ENCODE peak calls at places on chromosomes 11 and 22, in nine cellular contexts. C, Q, X, M, T, U, G, H and I are unnamed samples.

GRCh38 chr11:77231800-77232199 is 69.7 kb downstream of the GDPD4 start:
- DNase-seq in H (no peak), U (no peak), C (no peak), Q (no peak), G (no peak), X (no peak), T (no peak), M (no peak), I (no peak)

GRCh38 chr11:11979487-11980117 is 28.8 kb downstream of the DKK3 start:
- DNase-seq in G (no peak), C (no peak), U (no peak), M (peak), Q (no peak), X (peak), T (peak), H (no peak), I (no peak)

GRCh38 chr11:97722721-97723120 is 1298.0 kb upstream of the CNTN5 start:
- DNase-seq in M (no peak), Q (no peak), G (no peak), H (no peak), T (no peak), X (no peak), U (no peak), C (no peak), I (no peak)

GRCh38 chr11:93100211-93100610 is 97.6 kb downstream of the SLC36A4 start:
- DNase-seq in G (no peak), C (no peak), U (no peak), Q (no peak), T (no peak), H (no peak), M (peak), X (no peak), I (no peak)

GRCh38 chr11:15493921-15494630 is 379.4 kb downstream of the INSC start:
- DNase-seq in X (no peak), H (no peak), C (no peak), U (no peak), T (no peak), Q (no peak), M (no peak), G (no peak), I (no peak)

GRCh38 chr11:66607126-66607834 is 9.2 kb upstream of the RBM14 start:
- DNase-seq in U (no peak), C (peak), M (peak), G (no peak), T (peak), H (peak), X (peak), Q (no peak), I (peak)

GRCh38 chr11:27429740-27430451 is 42.7 kb downstream of the LGR4 start:
- DNase-seq in T (no peak), H (no peak), Q (peak), C (no peak), M (peak), G (no peak), X (no peak), U (no peak), I (no peak)

GRCh38 chr11:87430821-87431220 is 393.1 kb downstream of the TMEM135 start:
- DNase-seq in T (no peak), Q (no peak), X (no peak), G (no peak), U (no peak), C (no peak), M (no peak), H (no peak), I (no peak)

GRCh38 chr22:23187871-23188700 is 7.8 kb downstream of the BCR start:
- DNase-seq in M (peak), G (no peak), U (no peak), H (no peak), Q (no peak), C (no peak), T (no peak), X (no peak), I (no peak)

GRCh38 chr11:72069787-72070251 is 10.5 kb downstream of the NUMA1 start:
- DNase-seq in H (peak), Q (peak), G (no peak), U (no peak), X (peak), T (peak), M (peak), C (peak), I (peak)

GRCh38 chr11:26286472-26287066 is 45.4 kb upstream of the ANO3 start:
- DNase-seq in G (no peak), Q (no peak), M (peak), C (no peak), X (no peak), H (no peak), U (no peak), T (peak), I (no peak)

GRCh38 chr11:104476898-104477297 is 313.0 kb upstream of the PDGFD start:
- DNase-seq in T (no peak), H (no peak), Q (no peak), U (no peak), M (no peak), C (no peak), X (no peak), G (no peak), I (no peak)

GRCh38 chr11:13874596-13874995 is 87.9 kb upstream of the SPON1 start:
- DNase-seq in G (no peak), Q (no peak), C (no peak), U (no peak), M (no peak), T (no peak), X (no peak), H (no peak), I (peak)

GRCh38 chr22:39991164-39991860 is 3.4 kb upstream of the FAM83F start:
- DNase-seq in Q (no peak), T (no peak), X (no peak), G (no peak), H (no peak), C (no peak), U (no peak), M (no peak), I (peak)

GRCh38 chr22:33110562-33111163 is 52.5 kb upstream of the SYN3 start:
- DNase-seq in X (no peak), U (no peak), C (no peak), H (no peak), G (no peak), M (no peak), T (no peak), Q (no peak), I (no peak)

GRCh38 chr11:33329705-33330329 is 72.6 kb downstream of the HIPK3 start:
- DNase-seq in U (no peak), G (no peak), M (peak), C (peak), Q (peak), X (no peak), T (peak), H (no peak), I (peak)

GRCh38 chr22:20571078-20571503 is 63.7 kb downstream of the MED15 start:
- DNase-seq in T (no peak), M (no peak), U (no peak), X (no peak), Q (no peak), C (no peak), G (no peak), H (no peak), I (no peak)

GRCh38 chr11:111694851-111695250 is 71.3 kb downstream of the PPP2R1B start:
- DNase-seq in H (no peak), U (no peak), C (no peak), G (no peak), T (no peak), M (peak), X (peak), Q (no peak), I (no peak)

GRCh38 chr22:28024422-28024888 is 105.4 kb upstream of the PITPNB start:
- DNase-seq in C (no peak), X (no peak), T (peak), M (no peak), H (peak), G (no peak), Q (no peak), U (no peak), I (no peak)

GRCh38 chr22:26918236-26918635 is 260.8 kb downstream of the MIAT start:
- DNase-seq in Q (no peak), T (no peak), G (no peak), H (no peak), C (no peak), U (no peak), X (no peak), M (no peak), I (no peak)

GRCh38 chr22:25736378-25737011 is 5.5 kb upstream of the MYO18B start:
- DNase-seq in Q (no peak), C (no peak), T (no peak), M (no peak), H (no peak), U (no peak), G (no peak), X (no peak), I (no peak)

GRCh38 chr11:4664791-4665190 is 21.0 kb downstream of the OR51E1 start:
- DNase-seq in M (peak), X (no peak), G (no peak), H (no peak), U (no peak), T (no peak), C (no peak), Q (no peak), I (no peak)

GRCh38 chr11:75031224-75031753 is 42.6 kb downstream of the NEU3 start:
- DNase-seq in T (peak), M (peak), U (no peak), G (no peak), H (no peak), Q (no peak), C (no peak), X (peak), I (peak)

GRCh38 chr11:12083380-12083779 is 27.0 kb upstream of the MICAL2 start:
- DNase-seq in C (no peak), Q (no peak), T (no peak), X (no peak), H (no peak), M (no peak), U (no peak), G (no peak), I (peak)

GRCh38 chr11:86486261-86487030 is 111.8 kb downstream of the CCDC81 start:
- DNase-seq in M (no peak), Q (no peak), C (no peak), U (no peak), H (no peak), G (no peak), X (no peak), T (no peak), I (no peak)

GRCh38 chr22:19085233-19086043 is 36.8 kb downstream of the DGCR2 start:
- DNase-seq in M (peak), C (no peak), T (no peak), G (no peak), U (peak), X (no peak), Q (peak), H (no peak), I (peak)

GRCh38 chr22:38924197-38924952 is 33.0 kb upstream of the APOBEC3A start:
- DNase-seq in T (peak), Q (peak), X (peak), H (peak), C (peak), U (no peak), G (no peak), M (peak), I (peak)

GRCh38 chr22:35479359-35479758 is 61.3 kb upstream of the RASD2 start:
- DNase-seq in T (no peak), M (no peak), Q (no peak), U (no peak), H (no peak), G (no peak), C (no peak), X (no peak), I (no peak)

GRCh38 chr22:32864596-32864995 is 63.1 kb downstream of the TIMP3 start:
- DNase-seq in C (no peak), Q (no peak), M (no peak), T (no peak), H (no peak), U (no peak), G (no peak), X (no peak), I (no peak)

GRCh38 chr11:31651208-31651607 is 141.6 kb downstream of the ELP4 start:
- DNase-seq in G (no peak), T (no peak), M (no peak), X (no peak), H (no peak), U (no peak), Q (no peak), C (no peak), I (no peak)

GRCh38 chr22:31826443-31826842 is 72.6 kb downstream of the DEPDC5 start:
- DNase-seq in M (no peak), C (no peak), G (no peak), X (no peak), T (no peak), U (no peak), Q (no peak), H (no peak), I (no peak)

GRCh38 chr11:117907276-117908110 is 21.7 kb downstream of the TMPRSS13 start:
- DNase-seq in M (peak), X (peak), C (peak), H (peak), T (peak), Q (peak), U (peak), G (no peak), I (peak)

GRCh38 chr11:16154715-16155396 is 201.5 kb downstream of the SOX6 start:
- DNase-seq in H (no peak), M (no peak), X (no peak), T (no peak), Q (peak), G (no peak), U (no peak), C (no peak), I (no peak)

GRCh38 chr22:29727248-29727551 is 7.4 kb downstream of the CABP7 start:
- DNase-seq in H (no peak), T (peak), X (no peak), G (peak), U (no peak), M (peak), Q (peak), C (peak), I (peak)

GRCh38 chr22:20777420-20778177 is 3.7 kb downstream of the SERPIND1 start:
- DNase-seq in Q (peak), H (no peak), M (peak), T (no peak), X (peak), U (no peak), G (no peak), C (peak), I (peak)

GRCh38 chr11:119065369-119065768 is 2.2 kb upstream of the VPS11 start:
- DNase-seq in X (no peak), T (peak), G (no peak), H (no peak), Q (peak), U (no peak), M (peak), C (peak), I (peak)

DNA sequence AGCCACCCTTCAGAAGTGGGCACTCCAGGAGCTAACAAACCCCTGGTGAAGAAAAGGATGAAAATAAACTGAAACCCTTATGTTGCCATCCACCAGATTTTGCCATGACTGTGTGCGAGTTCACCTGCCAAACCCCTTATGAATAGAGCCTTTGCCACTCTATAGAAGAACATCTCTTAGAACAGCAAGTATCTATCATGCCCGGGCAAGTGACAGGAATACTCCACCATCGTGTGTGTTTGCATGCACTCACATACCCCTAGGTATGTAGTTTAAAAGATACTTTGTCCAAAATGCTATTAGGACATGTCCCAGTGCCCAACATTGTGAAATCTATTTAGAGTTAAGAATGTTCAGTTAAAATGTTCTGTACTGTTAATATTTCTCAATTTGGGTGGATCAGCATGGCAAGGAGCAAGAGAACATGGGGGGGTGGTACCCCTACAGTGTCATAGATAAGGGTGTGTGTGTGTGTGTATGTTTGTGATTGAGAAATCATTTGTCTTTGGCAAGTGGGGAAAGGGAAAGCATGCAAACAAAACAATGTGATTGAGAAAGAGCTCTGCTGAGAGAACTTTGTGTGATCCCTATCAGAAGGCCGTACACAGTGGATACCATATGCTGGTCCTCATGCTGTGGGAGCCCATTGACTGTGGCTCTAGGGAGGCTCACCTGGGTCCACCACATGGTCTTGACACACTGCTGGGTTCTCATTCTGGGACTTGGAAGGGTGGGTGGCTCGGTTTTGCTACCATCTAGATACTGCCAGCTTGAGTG is 94.9 kb downstream of the ZBTB16 start:
- DNase-seq in U (no peak), Q (no peak), H (no peak), M (no peak), C (no peak), T (peak), X (no peak), G (no peak), I (peak)
- TF ChIP-seq POLR2A in U (no peak), Q (no peak), H (no peak), M (no peak), C (no peak), T (no peak), X (no peak), G (no peak), I (no peak)

GRCh38 chr22:46379301-46379930 is 43.9 kb downstream of the TRMU start:
- DNase-seq in U (no peak), T (no peak), Q (no peak), X (peak), H (no peak), C (no peak), G (no peak), M (no peak), I (no peak)

GRCh38 chr22:46378499-46379300 is 43.2 kb downstream of the TRMU start:
- DNase-seq in X (no peak), T (no peak), M (no peak), G (no peak), U (no peak), C (no peak), H (no peak), Q (no peak), I (no peak)

GRCh38 chr22:46376096-46376495 is 40.6 kb downstream of the TRMU start:
- DNase-seq in Q (no peak), M (no peak), U (no peak), T (no peak), G (no peak), C (no peak), X (no peak), H (no peak), I (no peak)

GRCh38 chr22:46376908-46377565 is 41.5 kb downstream of the TRMU start:
- DNase-seq in T (no peak), M (no peak), Q (no peak), U (no peak), H (no peak), C (no peak), G (no peak), X (no peak), I (no peak)

GRCh38 chr22:46377566-46378498 is 42.3 kb downstream of the TRMU start:
- DNase-seq in G (no peak), U (no peak), C (peak), T (no peak), M (no peak), Q (peak), H (peak), X (peak), I (no peak)
- TF ChIP-seq POLR2A in G (no peak), U (no peak), C (no peak), T (no peak), M (no peak), Q (no peak), H (no peak), X (no peak), I (no peak)

GRCh38 chr11:18749681-18750319 is 23.8 kb upstream of the IGSF22 start:
- DNase-seq in X (no peak), G (no peak), C (no peak), M (peak), Q (peak), T (no peak), H (no peak), U (no peak), I (no peak)
- TF ChIP-seq POLR2A in X (no peak), G (no peak), C (no peak), M (no peak), Q (no peak), T (no peak), H (no peak), U (no peak), I (no peak)

DNA sequence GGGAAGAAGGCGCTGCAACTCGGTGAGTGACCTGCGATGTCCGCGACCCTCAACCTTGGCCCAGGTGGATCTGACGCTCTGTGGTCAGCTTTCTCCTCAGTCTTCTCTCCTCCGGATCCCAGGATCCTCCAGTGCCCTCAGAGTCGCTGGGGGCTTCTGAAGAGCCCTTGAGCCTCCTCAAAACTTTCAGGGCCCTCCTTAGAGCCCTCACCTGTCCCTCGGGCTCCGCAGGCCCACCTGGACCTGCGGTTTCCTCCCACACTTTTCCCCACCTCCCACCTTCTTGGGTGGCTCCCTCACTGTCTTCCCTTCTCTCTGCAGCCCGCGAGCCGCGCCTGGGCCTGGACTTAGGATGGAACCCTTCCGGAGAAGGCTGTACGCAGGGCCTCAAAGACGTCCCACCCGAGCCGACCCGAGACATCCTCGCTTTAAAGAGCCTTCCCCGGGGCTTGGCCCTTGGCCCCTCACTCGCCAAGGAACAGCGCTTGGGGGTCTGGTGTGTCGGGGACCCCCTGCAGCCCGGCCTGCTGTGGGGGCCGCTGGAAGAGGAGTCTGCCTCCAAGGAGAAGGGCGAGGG is 335 bp downstream of the ZNF408 start:
- DNase-seq in H (no peak), U (no peak), C (no peak), Q (no peak), M (no peak), X (no peak), G (no peak), T (no peak), I (peak)
- TF ChIP-seq POLR2A in H (no peak), U (no peak), C (no peak), Q (peak), M (no peak), X (no peak), G (no peak), T (no peak), I (no peak)

DNA sequence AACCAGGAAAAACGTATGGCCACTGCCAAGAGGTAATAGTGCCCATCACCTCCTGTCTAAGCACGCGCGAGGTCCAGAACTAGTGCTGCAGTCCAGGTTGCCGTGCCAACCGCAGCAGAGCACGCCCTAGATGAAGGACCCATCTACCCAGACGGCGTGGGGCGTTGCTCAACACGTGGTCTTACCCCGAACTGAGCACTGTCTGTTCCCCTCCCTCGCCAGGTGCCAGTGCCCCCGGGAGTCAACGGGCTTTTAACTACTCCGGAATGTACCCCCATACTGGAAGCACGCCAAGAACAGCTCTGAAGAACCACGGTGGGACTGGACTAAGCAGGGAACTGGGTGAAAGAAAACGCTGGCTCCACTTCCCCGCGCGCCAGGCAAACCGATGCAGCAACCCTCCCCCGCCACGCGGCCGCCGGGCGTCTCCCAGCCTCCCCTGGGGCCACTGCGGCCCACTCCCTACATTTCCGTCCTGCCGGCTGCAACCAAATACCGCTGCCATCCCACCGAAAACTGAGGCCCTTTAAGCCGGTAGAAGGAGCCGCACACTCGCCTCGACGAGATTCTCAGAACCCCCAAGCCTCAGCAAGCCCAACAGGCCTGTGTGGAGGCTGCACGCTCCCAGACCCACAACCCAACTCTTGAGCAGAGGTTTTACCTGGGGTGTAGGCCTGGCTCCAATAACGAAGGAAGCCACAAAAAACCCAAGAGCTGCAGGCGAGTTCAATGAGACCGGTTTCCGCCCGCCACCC is at the start of gene HSPA8:
- DNase-seq in H (peak), G (no peak), U (no peak), C (peak), X (peak), T (peak), Q (no peak), M (peak), I (peak)
- TF ChIP-seq POLR2A in H (peak), G (peak), U (peak), C (peak), X (peak), T (peak), Q (peak), M (peak), I (peak)